ENCODE peak calls at places on chromosome 3, in nine cellular contexts. G is testis, R is left ventricle myocardium inferior, Y is uterus, K is GM23338, S is psoas muscle, A is heart left ventricle, Z is ascending aorta, E is K562. M is an unnamed sample. For H3K4me1, the result is how much of the 10 kb centered on the place peaks cover.

GRCh38 chr3:195087321-195087720 is 183.6 kb downstream of the XXYLT1 start:
- DNase-seq in A (no peak), S (no peak), R (no peak), Z (no peak), G (no peak), E (no peak), K (peak), Y (no peak), M (no peak)

GRCh38 chr3:115999001-115999400 is 375.7 kb downstream of the GAP43 start:
- DNase-seq in Y (no peak), S (no peak), K (no peak), A (no peak), Z (no peak), R (no peak), E (no peak), G (peak), M (no peak)

GRCh38 chr3:127747751-127748521 is 74.4 kb downstream of the MGLL start:
- DNase-seq in G (peak), A (peak), E (no peak), Z (peak), Y (peak), S (peak), K (no peak), R (peak), M (no peak)

GRCh38 chr3:55486857-55487375 is at the start of gene WNT5A:
- DNase-seq in K (peak), Z (no peak), R (peak), Y (peak), A (no peak), G (peak), E (no peak), S (peak), M (no peak)

GRCh38 chr3:30305021-30305420 is 301.4 kb upstream of the TGFBR2 start:
- DNase-seq in G (no peak), Y (no peak), K (no peak), Z (no peak), R (no peak), A (no peak), S (no peak), E (no peak), M (no peak)

GRCh38 chr3:120369000-120369399 is 19.8 kb upstream of the LRRC58 start:
- DNase-seq in Y (no peak), R (no peak), S (no peak), E (no peak), G (no peak), K (no peak), Z (no peak), A (no peak), M (no peak)

GRCh38 chr3:15535757-15536156 is 14.3 kb upstream of the COLQ start:
- DNase-seq in S (no peak), Y (no peak), E (no peak), G (no peak), Z (no peak), A (no peak), K (no peak), R (no peak), M (no peak)

GRCh38 chr3:52704611-52705437 is 767 bp downstream of the GLT8D1 start:
- DNase-seq in E (no peak), Y (no peak), A (no peak), S (no peak), Z (peak), G (no peak), K (peak), R (no peak), M (no peak)

GRCh38 chr3:107430214-107431047 is 53.2 kb downstream of the CCDC54 start:
- DNase-seq in A (no peak), E (no peak), S (peak), Y (peak), G (peak), Z (no peak), K (peak), R (no peak), M (no peak)

DNA sequence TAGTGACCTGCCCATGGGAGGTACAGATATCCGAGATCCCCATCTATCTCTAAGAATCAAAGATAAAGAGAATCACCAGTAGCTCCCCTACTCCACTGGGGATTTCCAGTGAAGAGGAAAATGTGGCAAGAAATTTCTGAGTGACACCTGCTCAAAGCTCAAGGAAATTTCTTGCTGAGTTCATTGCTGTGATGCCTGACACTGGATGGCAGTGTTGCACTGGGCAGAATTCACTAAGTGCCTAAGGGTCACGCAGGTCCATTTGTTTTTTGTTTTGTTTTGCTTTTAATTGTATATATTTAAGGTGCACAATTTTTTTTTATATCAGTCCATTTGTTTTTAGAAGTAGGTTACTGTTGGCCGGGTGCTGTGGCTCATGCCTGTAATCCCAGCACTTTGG is 109.5 kb upstream of the KCNAB1 start:
- DNase-seq in E (no peak), K (peak), G (peak), S (no peak), Y (no peak), R (no peak), Z (no peak), A (no peak), M (no peak)
- TF ChIP-seq CTCF in E (peak), K (peak), G (peak), S (peak), Y (no peak), R (peak), Z (no peak), A (peak), M (no peak)

DNA sequence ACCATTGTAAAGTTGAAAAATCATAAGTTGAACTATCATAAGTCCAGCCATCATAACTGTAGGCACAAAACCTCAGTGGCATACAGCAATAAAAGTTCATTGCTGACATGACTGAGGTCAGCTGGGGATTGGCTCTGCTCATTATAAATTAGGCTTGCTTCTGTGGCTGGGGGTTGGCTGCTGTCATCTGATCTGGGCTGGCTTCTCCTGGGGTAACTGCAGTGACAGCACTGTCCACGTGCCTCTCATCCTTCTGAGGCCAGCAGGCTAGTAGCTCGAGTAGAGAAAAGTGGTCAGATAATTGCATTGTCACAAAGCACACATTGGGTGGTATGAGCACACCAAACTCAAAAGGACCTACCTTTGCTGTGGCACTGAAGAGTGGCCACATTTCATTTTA is 31.3 kb downstream of the CMTM7 start:
- DNase-seq in R (no peak), A (no peak), Z (peak), S (no peak), E (no peak), Y (no peak), G (no peak), K (no peak), M (peak)
- H3K4me1 ChIP-seq in R (under half), A (under half), Z (under half), S (under half), E (under half), Y (under half), G (under half), K (under half), M (under half)

GRCh38 chr3:123880998-123881561 is 3.1 kb downstream of the MYLK start:
- DNase-seq in K (peak), Z (no peak), A (no peak), Y (no peak), S (no peak), R (no peak), E (no peak), G (peak), M (peak)
- TF ChIP-seq CTCF in K (peak), Z (no peak), A (peak), Y (no peak), S (no peak), R (peak), E (peak), G (peak), M (no peak)

DNA sequence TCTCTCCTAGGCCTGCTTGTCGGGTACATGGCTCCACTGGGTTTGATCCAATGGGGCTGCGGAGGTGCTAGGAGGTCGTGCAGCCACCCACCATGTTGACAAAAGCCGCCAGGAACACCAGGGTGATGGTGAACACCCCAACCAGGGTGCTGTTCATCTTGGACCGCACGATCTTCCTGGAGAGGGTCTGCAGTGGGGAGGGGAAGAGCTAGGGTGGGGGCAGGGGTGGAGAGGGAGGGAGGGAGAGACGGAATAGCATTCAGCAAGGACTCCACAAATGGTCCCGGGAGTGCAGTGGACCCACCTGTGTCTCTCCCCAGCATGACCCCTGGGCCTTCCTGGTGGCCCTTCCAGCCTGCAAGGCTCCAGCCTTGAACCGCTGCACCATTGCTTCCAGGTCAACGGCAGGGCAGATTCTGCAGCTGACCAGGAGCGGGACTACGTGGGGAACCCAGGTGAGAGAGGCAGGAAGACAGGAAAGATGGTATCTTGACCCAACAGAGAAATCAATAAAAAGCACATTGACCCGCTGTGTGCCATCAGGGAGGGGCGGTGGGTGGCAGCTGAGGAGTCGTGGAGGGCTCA is 102.3 kb downstream of the SEC22A start:
- DNase-seq in A (peak), S (no peak), K (no peak), Y (no peak), R (no peak), E (no peak), G (no peak), Z (no peak), M (no peak)
- H3K4me1 ChIP-seq in A (under half), S (under half), K (under half), Y (under half), R (under half), E (under half), G (under half), Z (under half), M (under half)

GRCh38 chr3:45499529-45499928 is 95.0 kb upstream of the LIMD1 start:
- DNase-seq in S (no peak), K (peak), A (no peak), R (no peak), Y (no peak), E (no peak), Z (no peak), G (no peak), M (no peak)
- TF ChIP-seq CTCF in S (peak), K (no peak), A (peak), R (peak), Y (peak), E (peak), Z (peak), G (peak), M (peak)

GRCh38 chr3:40581166-40581565 is 56.4 kb downstream of the ZNF621 start:
- DNase-seq in A (no peak), Z (no peak), E (no peak), G (no peak), K (no peak), S (no peak), R (no peak), Y (no peak), M (no peak)
- H3K4me1 ChIP-seq in A (under half), Z (under half), E (under half), G (under half), K (under half), S (under half), R (under half), Y (under half), M (under half)

GRCh38 chr3:129593230-129593594 is 13.3 kb downstream of the PLXND1 start:
- DNase-seq in Y (no peak), K (no peak), E (no peak), Z (no peak), A (no peak), G (no peak), R (no peak), S (peak), M (no peak)
- TF ChIP-seq CTCF in Y (no peak), K (peak), E (no peak), Z (no peak), A (no peak), G (no peak), R (no peak), S (no peak), M (no peak)

GRCh38 chr3:112464264-112464663 is 35.0 kb downstream of the BTLA start:
- DNase-seq in R (no peak), Y (no peak), E (no peak), S (no peak), G (no peak), A (no peak), K (no peak), Z (no peak), M (no peak)

GRCh38 chr3:112460519-112460918 is 38.8 kb downstream of the BTLA start:
- DNase-seq in Y (no peak), G (no peak), S (no peak), Z (no peak), E (no peak), R (no peak), K (no peak), A (no peak), M (no peak)

GRCh38 chr3:112459750-112460149 is 39.5 kb downstream of the BTLA start:
- DNase-seq in Y (no peak), A (no peak), Z (no peak), S (no peak), R (no peak), K (no peak), E (no peak), G (no peak), M (no peak)

GRCh38 chr3:112466041-112466440 is 33.2 kb downstream of the BTLA start:
- DNase-seq in E (no peak), S (no peak), Y (no peak), Z (no peak), R (no peak), K (peak), G (no peak), A (no peak), M (no peak)

GRCh38 chr3:112463250-112463649 is 36.0 kb downstream of the BTLA start:
- DNase-seq in S (no peak), A (no peak), K (no peak), G (no peak), R (no peak), E (no peak), Y (no peak), Z (no peak), M (no peak)
- H3K4me1 ChIP-seq in S (under half), A (under half), K (under half), G (under half), R (under half), E (under half), Y (under half), Z (under half), M (under half)